ENCODE peak calls at places on chromosomes 2 and 18, in ten cellular contexts. J is GM23248, I is A673, A is K562, L is neural progenitor cell, U is endothelial cell of umbilical vein, R is PC-3, Q is PC-9, N is HCT116, F is keratinocyte. Y is an unnamed sample.

GRCh38 chr2:138247302-138247701 is 254.3 kb upstream of the SPOPL start:
- DNase-seq in Q (no peak), R (peak), N (no peak), L (no peak), F (no peak), U (no peak), I (no peak), A (no peak), J (no peak), Y (no peak)

GRCh38 chr2:241895732-241896641 is 26.5 kb downstream of the RTP5 start:
- DNase-seq in R (peak), I (no peak), A (no peak), U (peak), Q (no peak), N (no peak), F (peak), J (peak), L (no peak), Y (peak)

GRCh38 chr18:36850527-36851201 is 21.7 kb downstream of the KIAA1328 start:
- DNase-seq in J (peak), I (peak), R (peak), U (peak), A (peak), N (peak), L (no peak), F (peak), Q (peak), Y (peak)

GRCh38 chr18:392926-393325 is 107.6 kb downstream of the COLEC12 start:
- DNase-seq in F (no peak), I (peak), U (peak), A (no peak), Q (no peak), J (no peak), N (no peak), L (no peak), R (no peak), Y (no peak)

GRCh38 chr2:10732924-10733583 is 11.6 kb downstream of the ATP6V1C2 start:
- DNase-seq in N (no peak), Q (no peak), J (no peak), R (no peak), L (no peak), A (no peak), I (no peak), F (no peak), U (peak), Y (no peak)

GRCh38 chr2:201930043-201930442 is 103.6 kb upstream of the FZD7 start:
- DNase-seq in F (no peak), I (no peak), J (no peak), Q (no peak), A (no peak), U (no peak), N (no peak), R (no peak), L (no peak), Y (no peak)

GRCh38 chr2:53424902-53425301 is 342.7 kb upstream of the CHAC2 start:
- DNase-seq in R (no peak), F (no peak), U (no peak), N (no peak), I (no peak), Q (no peak), A (no peak), L (no peak), J (no peak), Y (no peak)

GRCh38 chr2:226121339-226121738 is 678.3 kb downstream of the IRS1 start:
- DNase-seq in R (no peak), Q (no peak), I (peak), F (no peak), L (no peak), N (no peak), U (no peak), J (no peak), A (no peak), Y (no peak)

GRCh38 chr2:222159221-222159620 is 139.6 kb downstream of the PAX3 start:
- DNase-seq in Q (no peak), J (no peak), U (no peak), R (no peak), I (no peak), L (no peak), N (no peak), A (no peak), F (peak), Y (no peak)

GRCh38 chr18:45636110-45636509 is 20.8 kb downstream of the SLC14A2 start:
- DNase-seq in N (no peak), F (no peak), A (no peak), Q (no peak), U (no peak), L (no peak), I (peak), J (peak), R (no peak), Y (no peak)

GRCh38 chr2:234919711-234920110 is 32.1 kb upstream of the SH3BP4 start:
- DNase-seq in U (no peak), R (peak), Q (peak), L (no peak), A (no peak), N (no peak), J (peak), F (no peak), I (no peak), Y (peak)

GRCh38 chr2:121608367-121608766 is 40.9 kb downstream of the CLASP1 start:
- DNase-seq in L (no peak), F (no peak), N (no peak), U (no peak), R (no peak), J (no peak), Q (no peak), I (no peak), A (no peak), Y (no peak)

GRCh38 chr2:187658952-187659525 is 104.8 kb upstream of the TFPI start:
- DNase-seq in L (peak), U (peak), J (peak), F (no peak), Q (no peak), N (peak), I (peak), A (peak), R (peak), Y (peak)

GRCh38 chr2:240433973-240434727 is 1.3 kb upstream of the GPC1 start:
- DNase-seq in L (no peak), Q (peak), F (peak), I (peak), N (peak), U (peak), R (peak), A (peak), J (peak), Y (peak)

GRCh38 chr2:231683292-231683898 is 24.9 kb upstream of the PTMA start:
- DNase-seq in Q (no peak), R (no peak), N (no peak), A (no peak), J (no peak), U (no peak), F (no peak), I (no peak), L (peak), Y (no peak)

GRCh38 chr2:174593574-174594203 is 3.9 kb downstream of the WIPF1 start:
- DNase-seq in A (no peak), U (peak), F (no peak), N (no peak), Q (no peak), J (peak), I (peak), L (peak), R (peak), Y (no peak)

GRCh38 chr18:12891561-12891960 is 7.5 kb upstream of the PTPN2 start:
- DNase-seq in J (no peak), F (no peak), Q (peak), I (no peak), A (peak), R (peak), N (no peak), L (no peak), U (no peak), Y (no peak)

GRCh38 chr2:162492225-162492624 is 148.3 kb downstream of the GCA start:
- DNase-seq in N (no peak), A (no peak), I (no peak), L (no peak), F (no peak), U (no peak), Q (no peak), J (no peak), R (no peak), Y (no peak)

GRCh38 chr2:145166716-145167115 is 646.8 kb upstream of the ZEB2 start:
- DNase-seq in R (no peak), J (peak), I (no peak), Q (no peak), A (no peak), F (no peak), N (no peak), L (no peak), U (no peak), Y (no peak)

GRCh38 chr2:160406591-160407392 is 86.8 kb downstream of the RBMS1 start:
- DNase-seq in U (peak), A (no peak), J (peak), I (peak), N (peak), L (peak), Q (peak), R (peak), F (no peak), Y (peak)

GRCh38 chr2:35963344-35963743 is 392.2 kb upstream of the CRIM1 start:
- DNase-seq in I (peak), U (peak), J (no peak), A (no peak), L (no peak), N (no peak), R (no peak), Q (no peak), F (no peak), Y (no peak)

GRCh38 chr18:36649205-36649604 is 179.6 kb downstream of the TPGS2 start:
- DNase-seq in Q (no peak), I (no peak), N (no peak), U (no peak), A (no peak), R (no peak), L (no peak), J (no peak), F (no peak), Y (no peak)

GRCh38 chr18:76378526-76379215 is 116.4 kb downstream of the ZNF516 start:
- DNase-seq in I (no peak), L (no peak), U (no peak), A (no peak), R (no peak), N (no peak), J (no peak), F (no peak), Q (no peak), Y (no peak)

GRCh38 chr2:223084873-223085272 is 32.9 kb downstream of the KCNE4 start:
- DNase-seq in I (no peak), L (no peak), J (no peak), U (no peak), R (no peak), Q (no peak), N (no peak), A (no peak), F (no peak), Y (no peak)

GRCh38 chr2:209523778-209524362 is 100.0 kb downstream of the MAP2 start:
- DNase-seq in U (no peak), J (no peak), L (no peak), I (no peak), A (no peak), Q (no peak), N (no peak), R (peak), F (no peak), Y (no peak)

GRCh38 chr2:55856936-55857335 is 66.6 kb downstream of the EFEMP1 start:
- DNase-seq in L (no peak), I (no peak), N (no peak), Q (peak), U (peak), J (peak), F (peak), R (peak), A (no peak), Y (no peak)

DNA sequence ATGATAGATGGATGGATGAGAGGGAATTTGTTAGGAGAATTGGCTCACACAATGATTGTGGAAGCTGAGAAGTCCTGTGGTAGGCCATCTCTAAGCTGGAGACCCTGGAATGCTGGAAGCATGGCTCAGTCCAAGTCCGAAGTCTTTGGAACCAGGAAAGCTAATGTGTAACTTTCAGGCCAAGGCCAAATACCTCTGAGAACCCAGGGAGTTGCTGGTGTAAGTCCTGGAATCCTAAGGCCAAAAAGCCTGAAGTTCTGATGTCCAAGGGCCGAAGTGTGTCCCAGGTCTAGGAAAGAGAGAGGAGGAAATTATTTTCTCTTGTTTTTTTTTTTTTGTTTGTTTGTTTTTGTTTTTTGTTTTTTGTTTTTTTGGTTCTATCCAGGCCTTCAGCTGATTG is 492.2 kb upstream of the GCFC2 start:
- DNase-seq in Q (no peak), N (no peak), I (no peak), U (no peak), J (no peak), R (no peak), F (no peak), L (no peak), A (no peak), Y (no peak)
- TF ChIP-seq EZH2 in Q (no peak), N (no peak), I (no peak), U (no peak), J (no peak), R (no peak), F (no peak), L (no peak), A (no peak), Y (no peak)

DNA sequence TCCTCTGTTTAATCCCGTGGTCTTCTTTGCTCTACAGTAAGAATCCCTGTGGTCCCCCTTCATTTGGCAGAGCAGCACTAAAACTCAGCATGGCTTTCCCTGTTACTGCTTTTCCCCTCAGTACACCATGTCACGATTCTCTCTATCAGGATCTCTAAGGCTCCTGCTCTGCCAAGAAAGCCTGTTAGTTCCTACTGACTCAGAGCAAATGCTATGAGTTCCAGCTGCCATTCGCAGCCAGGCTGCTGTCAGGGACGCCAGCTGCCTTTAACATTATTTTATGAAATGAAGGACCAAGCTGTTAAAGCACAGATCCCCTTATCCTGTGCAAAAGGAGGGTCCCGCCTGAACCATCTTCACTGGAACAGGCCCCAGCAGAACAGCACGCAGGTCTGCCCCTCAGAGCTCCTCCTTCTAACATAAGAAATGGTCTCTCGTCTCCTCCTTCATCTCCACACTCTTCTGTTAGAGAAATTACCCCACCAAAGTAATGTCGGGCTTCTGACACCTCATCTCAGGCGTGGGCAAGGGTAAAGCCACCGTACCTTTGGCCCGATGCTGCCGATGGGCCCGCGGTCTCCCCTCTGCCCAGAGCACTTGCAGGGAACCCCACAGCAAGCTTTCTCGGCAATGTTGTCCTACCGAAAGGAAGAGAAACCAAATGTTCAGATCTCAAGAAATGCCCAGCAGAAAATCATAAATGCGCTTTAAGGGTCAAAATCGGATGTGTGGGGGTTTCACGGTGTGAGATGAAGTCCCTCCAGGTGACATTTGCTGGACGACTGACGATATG is 52.6 kb downstream of the COL6A3 start:
- DNase-seq in Q (no peak), I (no peak), R (no peak), N (no peak), J (peak), L (no peak), U (no peak), A (no peak), F (no peak), Y (no peak)
- TF ChIP-seq EZH2 in Q (no peak), I (no peak), R (no peak), N (no peak), J (no peak), L (no peak), U (no peak), A (no peak), F (no peak), Y (no peak)

DNA sequence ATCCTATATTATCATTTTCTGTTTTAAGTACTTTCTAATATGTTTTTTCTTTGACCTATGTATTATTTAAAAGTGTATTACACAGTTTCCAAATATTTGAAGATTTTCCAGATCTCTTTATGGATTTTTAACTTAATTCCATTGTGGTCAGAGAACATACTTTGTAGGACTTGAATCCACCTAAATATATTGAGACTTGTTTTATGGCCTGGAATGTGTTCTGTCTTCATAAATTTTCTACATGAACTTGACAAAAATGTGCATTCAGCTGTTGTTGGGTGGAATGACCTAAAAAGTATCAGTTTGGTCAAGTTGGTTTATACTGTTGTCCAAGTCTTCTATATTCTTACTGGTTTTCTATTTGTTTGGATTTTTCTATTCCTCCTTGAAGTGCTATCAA is 33.8 kb upstream of the TMEM247 start:
- DNase-seq in F (no peak), J (no peak), Q (no peak), I (no peak), N (no peak), L (no peak), U (no peak), R (no peak), A (no peak), Y (no peak)
- TF ChIP-seq EZH2 in F (no peak), J (no peak), Q (no peak), I (no peak), N (no peak), L (no peak), U (no peak), R (no peak), A (no peak), Y (no peak)

GRCh38 chr2:86031151-86031550 is 74.5 kb downstream of the POLR1A start:
- DNase-seq in I (no peak), Q (no peak), L (no peak), J (no peak), F (no peak), R (no peak), A (no peak), N (no peak), U (no peak), Y (no peak)
- TF ChIP-seq EZH2 in I (no peak), Q (no peak), L (no peak), J (no peak), F (no peak), R (no peak), A (no peak), N (no peak), U (no peak), Y (no peak)

GRCh38 chr18:34223164-34223892 is 1.4 kb downstream of the NOL4 start:
- DNase-seq in I (peak), J (peak), A (no peak), F (no peak), L (peak), R (no peak), U (no peak), Q (no peak), N (no peak), Y (peak)

GRCh38 chr18:34225218-34225553 is 473 bp upstream of the NOL4 start:
- DNase-seq in Q (no peak), J (no peak), R (no peak), I (no peak), L (no peak), N (no peak), F (no peak), U (no peak), A (no peak), Y (no peak)

GRCh38 chr18:34224423-34225217 is at the start of gene NOL4:
- DNase-seq in N (no peak), Q (no peak), A (no peak), U (peak), I (peak), R (peak), F (no peak), L (peak), J (peak), Y (peak)

GRCh38 chr18:34222396-34223163 is 2.1 kb downstream of the NOL4 start:
- DNase-seq in U (peak), I (peak), N (no peak), L (peak), J (peak), F (no peak), Q (no peak), R (peak), A (no peak), Y (peak)

DNA sequence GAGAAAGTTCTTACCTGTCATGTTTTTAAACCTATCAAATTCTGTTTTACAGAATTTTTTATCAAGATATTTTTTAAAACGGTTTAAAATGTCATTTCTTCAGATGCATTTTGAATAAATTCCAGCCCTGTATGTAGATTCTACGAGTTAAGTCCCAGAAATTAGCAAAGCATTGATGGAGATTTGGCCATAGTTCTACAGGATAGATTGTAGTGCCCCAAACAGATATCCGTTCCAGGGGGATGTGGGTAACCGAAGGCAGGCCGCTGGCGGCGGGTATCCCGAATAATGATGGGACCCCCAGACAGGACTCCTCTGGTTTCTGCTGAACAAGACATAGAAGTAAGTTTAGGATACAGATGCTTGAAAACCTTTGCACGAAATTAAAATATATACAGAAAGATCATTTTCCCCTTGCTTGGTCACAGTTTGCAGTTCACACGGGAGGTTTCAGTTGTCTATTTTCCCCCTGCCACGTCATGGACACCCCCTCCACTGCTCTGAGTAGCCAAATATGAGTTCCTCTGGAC is 755 bp downstream of the NOL4 start:
- DNase-seq in R (no peak), J (peak), A (no peak), I (no peak), N (no peak), Q (no peak), F (no peak), U (no peak), L (peak), Y (no peak)
- TF ChIP-seq EZH2 in R (no peak), J (peak), A (no peak), I (no peak), N (no peak), Q (no peak), F (peak), U (no peak), L (peak), Y (peak)

Y was measured in hepatocyte.